ENCODE peak calls at places on chromosome 1, in nine cellular contexts. D is nephron progenitor cell; K is IMR-90; J is activated gamma-delta T cell treated with Interleukin-2 at 50 U/mL for 16 hours; X is foreskin fibroblast; E is naive thymus-derived CD4-positive, alpha-beta T cell; R is AG10803; S is left ventricle myocardium inferior; H is stimulated activated naive B cell treated with anti-CD40 and anti-IgM and Interleukin-4, amounts not matched to agents 10 μg/mL and 1 μg/mL and 100 μg/mL, for 72 hours. O is an unnamed sample.

GRCh38 chr1:203880606-203881005 is 19.2 kb downstream of the SNRPE start:
- DNase-seq in D (no peak), K (no peak), J (no peak), X (no peak), E (no peak), R (no peak), S (no peak), H (no peak), O (no peak)

GRCh38 chr1:222880586-222880985 is 65.7 kb downstream of the DISP1 start:
- DNase-seq in D (no peak), K (peak; percentile 84), J (no peak), X (peak; percentile 51), E (no peak), R (peak; percentile 47), S (no peak), H (no peak), O (peak; percentile 52)

GRCh38 chr1:174996474-174996873 is 3.3 kb upstream of the CACYBP start:
- DNase-seq in D (no peak), K (peak; percentile 49), J (no peak), X (no peak), E (no peak), R (peak; percentile 31), S (no peak), H (no peak), O (peak; percentile 13)

GRCh38 chr1:165858364-165858823 is 31.0 kb downstream of the UCK2 start:
- DNase-seq in D (no peak), K (no peak), J (no peak), X (no peak), E (no peak), R (no peak), S (peak; percentile 32), H (no peak), O (no peak)

GRCh38 chr1:98286656-98287055 is 365.8 kb upstream of the DPYD start:
- DNase-seq in D (no peak), K (no peak), J (no peak), X (no peak), E (no peak), R (no peak), S (no peak), H (no peak), O (no peak)

GRCh38 chr1:108117908-108118902 is 81.9 kb downstream of the SLC25A24 start:
- DNase-seq in D (no peak), K (peak; percentile 76), J (no peak), X (peak; percentile 71), E (no peak), R (peak; percentile 85), S (no peak), H (no peak), O (peak; percentile 68)

GRCh38 chr1:212432706-212433576 is at the start of gene NENF:
- DNase-seq in D (peak; percentile 82), K (peak; percentile 72), J (peak; percentile 66), X (peak; percentile 87), E (peak; percentile 85), R (peak; percentile 79), S (peak; percentile 88), H (peak; percentile 72), O (peak; percentile 66)

GRCh38 chr1:28235746-28236655 is at the start of gene ATP5IF1:
- DNase-seq in D (peak; percentile 92), K (peak; percentile 97), J (peak; percentile 93), X (peak; percentile 97), E (peak; percentile 88), R (peak; percentile 98), S (peak; percentile 97), H (peak; percentile 96), O (peak; percentile 99)

GRCh38 chr1:8207202-8207601 is 110.7 kb upstream of the SLC45A1 start:
- DNase-seq in D (no peak), K (no peak), J (no peak), X (no peak), E (no peak), R (no peak), S (no peak), H (no peak), O (no peak)

GRCh38 chr1:86503477-86504129 is 34.9 kb downstream of the CLCA1 start:
- DNase-seq in D (peak; percentile 27), K (peak; percentile 18), J (no peak), X (no peak), E (no peak), R (no peak), S (peak; percentile 56), H (no peak), O (no peak)

GRCh38 chr1:204410764-204411450 is 710 bp downstream of the PPP1R15B start:
- DNase-seq in D (peak; percentile 55), K (peak; percentile 48), J (no peak), X (peak; percentile 31), E (peak; percentile 43), R (peak; percentile 62), S (peak; percentile 54), H (peak; percentile 46), O (peak; percentile 26)

GRCh38 chr1:207335695-207336363 is 14.4 kb downstream of the CD55 start:
- DNase-seq in D (no peak), K (no peak), J (no peak), X (no peak), E (no peak), R (peak; percentile 57), S (no peak), H (peak; percentile 27), O (no peak)

GRCh38 chr1:76949503-76949902 is 82.2 kb downstream of the ST6GALNAC5 start:
- DNase-seq in D (no peak), K (peak; percentile 61), J (no peak), X (peak; percentile 90), E (no peak), R (peak; percentile 71), S (no peak), H (no peak), O (peak; percentile 15)

GRCh38 chr1:109804660-109805059 is 40.9 kb upstream of the EPS8L3 start:
- DNase-seq in D (no peak), K (no peak), J (no peak), X (no peak), E (no peak), R (no peak), S (no peak), H (no peak), O (no peak)

GRCh38 chr1:90919900-90920299 is 101.9 kb downstream of the ZNF644 start:
- DNase-seq in D (no peak), K (peak; percentile 30), J (no peak), X (no peak), E (no peak), R (no peak), S (no peak), H (no peak), O (no peak)

GRCh38 chr1:29827237-29827750 is 591.0 kb downstream of the PTPRU start:
- DNase-seq in D (no peak), K (no peak), J (no peak), X (no peak), E (no peak), R (no peak), S (no peak), H (no peak), O (no peak)

GRCh38 chr1:155061381-155062150 is 2.0 kb upstream of the EFNA4 start:
- DNase-seq in D (peak; percentile 98), K (peak; percentile 78), J (peak; percentile 97), X (peak; percentile 76), E (peak; percentile 95), R (peak; percentile 60), S (peak; percentile 87), H (peak; percentile 93), O (peak; percentile 75)

GRCh38 chr1:1433804-1434130 is 1.7 kb upstream of the VWA1 start:
- DNase-seq in D (peak; percentile 42), K (peak; percentile 39), J (no peak), X (no peak), E (peak; percentile 68), R (no peak), S (no peak), H (no peak), O (no peak)

GRCh38 chr1:8374812-8375211 is 56.9 kb downstream of the SLC45A1 start:
- DNase-seq in D (no peak), K (peak; percentile 56), J (no peak), X (no peak), E (no peak), R (peak; percentile 51), S (no peak), H (no peak), O (peak; percentile 45)

GRCh38 chr1:12496154-12496961 is 121.7 kb downstream of the DHRS3 start:
- DNase-seq in D (no peak), K (no peak), J (no peak), X (no peak), E (no peak), R (no peak), S (no peak), H (no peak), O (no peak)

GRCh38 chr1:64829411-64830033 is 84.6 kb downstream of the RAVER2 start:
- DNase-seq in D (no peak), K (no peak), J (no peak), X (no peak), E (no peak), R (no peak), S (no peak), H (no peak), O (no peak)

GRCh38 chr1:111565079-111565478 is 54.5 kb upstream of the RAP1A start:
- DNase-seq in D (no peak), K (peak; percentile 97), J (no peak), X (peak; percentile 93), E (no peak), R (peak; percentile 86), S (no peak), H (no peak), O (peak; percentile 91)

GRCh38 chr1:232226197-232226681 is 403.7 kb downstream of the SIPA1L2 start:
- DNase-seq in D (no peak), K (peak; percentile 83), J (peak; percentile 11), X (peak; percentile 66), E (peak; percentile 25), R (peak; percentile 69), S (no peak), H (no peak), O (peak; percentile 50)

GRCh38 chr1:86965012-86965826 is 50.8 kb downstream of the HS2ST1 start:
- DNase-seq in D (no peak), K (peak; percentile 54), J (no peak), X (peak; percentile 24), E (no peak), R (peak; percentile 45), S (no peak), H (no peak), O (peak; percentile 12)

GRCh38 chr1:113109908-113110554 is 37.0 kb downstream of the LRIG2 start:
- DNase-seq in D (no peak), K (peak; percentile 98), J (no peak), X (peak; percentile 90), E (no peak), R (peak; percentile 94), S (no peak), H (no peak), O (peak; percentile 44)

GRCh38 chr1:108199231-108199657 is 899 bp downstream of the SLC25A24 start:
- DNase-seq in D (no peak), K (peak; percentile 23), J (no peak), X (peak; percentile 51), E (no peak), R (peak; percentile 65), S (no peak), H (no peak), O (peak; percentile 31)

GRCh38 chr1:30638811-30639210 is 84.6 kb downstream of the MATN1 start:
- DNase-seq in D (no peak), K (no peak), J (no peak), X (no peak), E (no peak), R (no peak), S (no peak), H (no peak), O (no peak)

GRCh38 chr1:202046227-202046626 is 35.8 kb downstream of the ELF3 start:
- DNase-seq in D (no peak), K (no peak), J (no peak), X (no peak), E (no peak), R (no peak), S (no peak), H (no peak), O (no peak)

GRCh38 chr1:34419662-34420061 is 243.0 kb downstream of the C1orf94 start:
- DNase-seq in D (no peak), K (no peak), J (no peak), X (no peak), E (no peak), R (peak; percentile 33), S (no peak), H (no peak), O (no peak)

O was measured in NCI-H226.